ENCODE peak calls at places on chromosomes 11 and 22, in nine cellular contexts. D is transverse colon, Z is colonic mucosa, Q is H1, F is heart right ventricle, V is DND-41, J is K562, C is adrenal gland, A is uterus. Y is an unnamed sample. For H3K4me1, the result is how much of the 10 kb centered on the place peaks cover.

GRCh38 chr11:72579816-72580647 is 94.2 kb downstream of the PDE2A start:
- DNase-seq in J (no peak), F (no peak), C (no peak), V (no peak), D (peak), Q (no peak), Z (no peak), A (peak), Y (no peak)

GRCh38 chr11:120244966-120245365 is 5.0 kb downstream of the POU2F3 start:
- DNase-seq in C (no peak), D (no peak), F (no peak), V (no peak), Q (no peak), J (no peak), A (no peak), Z (no peak), Y (no peak)

GRCh38 chr11:32658639-32659406 is 75.2 kb downstream of the EIF3M start:
- DNase-seq in Q (no peak), J (no peak), F (no peak), C (no peak), A (no peak), D (no peak), Z (no peak), V (no peak), Y (no peak)

GRCh38 chr11:129951201-129951882 is 51.3 kb downstream of the PRDM10 start:
- DNase-seq in F (no peak), A (no peak), C (no peak), D (no peak), Z (no peak), J (no peak), V (no peak), Q (no peak), Y (no peak)

GRCh38 chr11:4044971-4045646 is 49.5 kb upstream of the RRM1 start:
- DNase-seq in C (no peak), D (no peak), Z (no peak), F (no peak), Q (no peak), A (no peak), V (no peak), J (no peak), Y (peak)

GRCh38 chr11:78231962-78232459 is 43.3 kb downstream of the USP35 start:
- DNase-seq in Z (no peak), F (no peak), V (no peak), Q (no peak), J (no peak), A (peak), C (peak), D (no peak), Y (no peak)

GRCh38 chr11:12150831-12151382 is 40.5 kb downstream of the MICAL2 start:
- DNase-seq in F (no peak), C (no peak), D (peak), V (no peak), Z (no peak), Q (no peak), J (no peak), A (no peak), Y (no peak)

GRCh38 chr11:65505434-65506315 is 6.8 kb downstream of the MALAT1 start:
- DNase-seq in V (no peak), D (no peak), J (peak), F (no peak), Q (no peak), C (peak), A (no peak), Z (peak), Y (peak)

GRCh38 chr11:11472096-11472495 is 119.0 kb upstream of the CSNK2A3 start:
- DNase-seq in A (no peak), F (no peak), Q (no peak), V (no peak), C (no peak), J (no peak), D (no peak), Z (no peak), Y (no peak)

GRCh38 chr22:45413368-45414211 is at the start of the genes RIBC2 and SMC1B:
- DNase-seq in Z (peak), V (no peak), D (peak), C (peak), A (peak), J (no peak), F (peak), Q (peak), Y (peak)

GRCh38 chr22:31584804-31585160 is 77.2 kb downstream of the PISD start:
- DNase-seq in V (no peak), Q (no peak), J (no peak), D (no peak), A (no peak), Z (no peak), F (no peak), C (no peak), Y (no peak)

GRCh38 chr11:60003729-60004128 is 13.3 kb upstream of the OOSP4B start:
- DNase-seq in Z (no peak), J (no peak), Q (no peak), D (no peak), V (no peak), C (no peak), A (no peak), F (no peak), Y (no peak)

GRCh38 chr11:74417860-74418508 is 19.8 kb upstream of the PGM2L1 start:
- DNase-seq in A (no peak), Z (no peak), Q (no peak), F (no peak), C (no peak), J (no peak), V (peak), D (no peak), Y (no peak)

GRCh38 chr11:24819863-24820434 is 323.1 kb downstream of the LUZP2 start:
- DNase-seq in A (no peak), V (no peak), C (no peak), D (no peak), Z (no peak), J (no peak), F (no peak), Q (no peak), Y (no peak)

GRCh38 chr11:119727523-119728081 is 1.4 kb downstream of the NECTIN1 start:
- DNase-seq in Z (peak), C (no peak), Q (no peak), F (peak), D (peak), A (no peak), J (peak), V (peak), Y (peak)

GRCh38 chr22:41619979-41620645 is 731 bp downstream of the DESI1 start:
- DNase-seq in Q (no peak), D (peak), J (no peak), Z (peak), V (peak), A (peak), F (peak), C (peak), Y (peak)

GRCh38 chr22:27311666-27312566 is 489.6 kb downstream of the MN1 start:
- DNase-seq in Q (no peak), A (no peak), J (no peak), D (peak), V (no peak), Z (peak), C (no peak), F (no peak), Y (no peak)

GRCh38 chr11:46490576-46491100 is 99.1 kb upstream of the CHRM4 start:
- DNase-seq in C (no peak), Z (no peak), A (no peak), Q (no peak), D (no peak), J (no peak), V (no peak), F (no peak), Y (no peak)

GRCh38 chr11:134252539-134253188 is 488 bp downstream of the THYN1 start:
- DNase-seq in A (peak), Q (no peak), F (no peak), D (no peak), J (no peak), V (no peak), Z (peak), C (peak), Y (no peak)

GRCh38 chr11:36354221-36355003 is 58.3 kb downstream of the PRR5L start:
- DNase-seq in F (no peak), J (no peak), Q (no peak), C (no peak), V (no peak), A (no peak), Z (peak), D (no peak), Y (no peak)

GRCh38 chr11:130766650-130767297 is 149.5 kb downstream of the SNX19 start:
- DNase-seq in C (no peak), V (no peak), Q (no peak), D (no peak), F (no peak), A (no peak), J (no peak), Z (no peak), Y (no peak)

GRCh38 chr11:43924112-43924855 is 18.2 kb upstream of the C11orf96 start:
- DNase-seq in D (no peak), C (peak), Q (no peak), Z (no peak), J (no peak), A (peak), F (no peak), V (no peak), Y (no peak)

GRCh38 chr11:133900176-133901105 is 55.1 kb upstream of the SPATA19 start:
- DNase-seq in F (no peak), A (no peak), V (no peak), D (no peak), Z (no peak), C (peak), Q (no peak), J (no peak), Y (no peak)

GRCh38 chr22:46984751-46985506 is 222.5 kb downstream of the TBC1D22A start:
- DNase-seq in D (no peak), V (no peak), J (no peak), Q (no peak), F (no peak), C (no peak), Z (no peak), A (no peak), Y (no peak)

GRCh38 chr11:121446752-121447156 is 5.4 kb upstream of the SORL1 start:
- DNase-seq in F (no peak), J (no peak), C (no peak), Z (no peak), D (no peak), A (no peak), V (no peak), Q (no peak), Y (no peak)

GRCh38 chr11:22625448-22626287 is at the start of gene FANCF:
- DNase-seq in Z (peak), F (peak), V (peak), D (peak), J (peak), Q (peak), A (peak), C (peak), Y (peak)

GRCh38 chr11:36278531-36279245 is 10.5 kb downstream of the COMMD9 start:
- DNase-seq in Z (peak), J (no peak), F (no peak), V (no peak), C (peak), A (no peak), Q (no peak), D (no peak), Y (no peak)

GRCh38 chr22:28808716-28809355 is 8.5 kb upstream of the XBP1 start:
- DNase-seq in Z (no peak), V (peak), J (no peak), D (no peak), A (no peak), C (no peak), Q (no peak), F (no peak), Y (no peak)

GRCh38 chr22:23557036-23557435 is 23.1 kb downstream of the IGLL1 start:
- DNase-seq in C (no peak), J (no peak), Z (no peak), D (no peak), Q (no peak), V (no peak), F (no peak), A (no peak), Y (no peak)

GRCh38 chr11:35146711-35147110 is 7.7 kb downstream of the CD44 start:
- DNase-seq in Q (no peak), V (no peak), D (no peak), C (no peak), F (no peak), Z (no peak), J (no peak), A (no peak), Y (no peak)

GRCh38 chr11:65780770-65781151 is at the start of gene AP5B1:
- DNase-seq in C (no peak), Q (no peak), D (peak), F (peak), V (peak), Z (peak), J (peak), A (no peak), Y (peak)

GRCh38 chr11:9516113-9516512 is 55.3 kb downstream of the ZNF143 start:
- DNase-seq in Z (peak), J (no peak), A (no peak), V (no peak), Q (no peak), C (no peak), F (no peak), D (no peak), Y (no peak)

GRCh38 chr11:121318848-121319834 is 26.6 kb downstream of the SC5D start:
- DNase-seq in A (no peak), V (peak), F (no peak), Q (no peak), C (no peak), Z (no peak), D (no peak), J (no peak), Y (peak)

GRCh38 chr22:31329029-31329428 is 17.1 kb downstream of the PATZ1 start:
- DNase-seq in Q (no peak), A (no peak), Z (no peak), V (no peak), C (no peak), D (no peak), J (no peak), F (no peak), Y (no peak)

GRCh38 chr11:130549393-130549999 is 101.1 kb downstream of the ADAMTS15 start:
- DNase-seq in F (no peak), A (no peak), V (no peak), J (no peak), C (no peak), D (no peak), Z (no peak), Q (no peak), Y (no peak)

GRCh38 chr11:71255323-71255722 is 2.9 kb upstream of the SHANK2 start:
- DNase-seq in J (no peak), F (no peak), D (no peak), A (no peak), Z (peak), V (no peak), Q (no peak), C (no peak), Y (no peak)

GRCh38 chr22:19879996-19880785 is 25.5 kb upstream of the GNB1L start:
- DNase-seq in V (no peak), D (no peak), J (no peak), C (no peak), F (no peak), Z (no peak), A (peak), Q (no peak), Y (no peak)

GRCh38 chr11:88378422-88379066 is 41.0 kb upstream of the CTSC start:
- DNase-seq in F (no peak), J (no peak), Q (no peak), A (no peak), V (no peak), D (no peak), Z (no peak), C (no peak), Y (no peak)

GRCh38 chr22:35649026-35649553 is 844 bp downstream of the APOL6 start:
- DNase-seq in C (peak), J (no peak), Q (no peak), D (no peak), A (no peak), V (peak), F (no peak), Z (no peak), Y (no peak)

GRCh38 chr11:102138677-102139076 is 28.4 kb downstream of the YAP1 start:
- DNase-seq in Z (no peak), F (no peak), D (no peak), A (no peak), Q (no peak), C (no peak), J (no peak), V (no peak), Y (no peak)

GRCh38 chr11:102139081-102139498 is 28.8 kb downstream of the YAP1 start:
- DNase-seq in D (no peak), Q (no peak), A (peak), F (no peak), J (no peak), Z (no peak), C (no peak), V (no peak), Y (no peak)

GRCh38 chr11:102144357-102145342 is 34.4 kb downstream of the YAP1 start:
- DNase-seq in F (no peak), Z (peak), C (peak), D (peak), Q (no peak), V (no peak), J (no peak), A (peak), Y (no peak)

GRCh38 chr11:102143867-102144266 is 33.6 kb downstream of the YAP1 start:
- DNase-seq in C (no peak), F (no peak), V (no peak), Z (no peak), D (no peak), J (no peak), A (no peak), Q (no peak), Y (no peak)

DNA sequence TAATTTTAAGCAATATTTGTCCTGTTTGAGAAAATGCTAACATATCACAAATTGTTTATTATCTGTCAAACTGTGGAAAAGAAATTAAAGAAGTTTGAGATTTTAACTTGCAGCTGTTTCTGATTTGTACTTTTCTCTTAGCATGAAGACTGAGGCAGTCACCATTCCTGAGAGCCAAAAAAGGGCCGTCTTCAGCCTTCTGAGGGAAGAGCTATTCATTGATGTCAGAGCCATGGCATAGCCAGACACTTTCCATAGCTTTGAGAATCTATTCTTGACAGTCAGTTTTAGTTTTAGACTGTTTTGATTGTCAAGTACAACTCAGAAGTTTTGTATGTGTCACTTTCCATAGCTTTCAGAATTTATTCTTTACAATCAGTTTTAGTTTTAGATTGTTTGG is 32.1 kb downstream of the YAP1 start:
- DNase-seq in J (no peak), Q (no peak), C (no peak), Z (no peak), V (no peak), A (no peak), F (no peak), D (no peak), Y (no peak)
- H3K4me1 ChIP-seq in J (under half), Q (under half), C (under half), Z (under half), V (under half), A (under half), F (half or more), D (under half), Y (under half)

GRCh38 chr11:57641426-57641825 is 8.3 kb downstream of the YPEL4 start:
- DNase-seq in Z (no peak), V (peak), Q (no peak), J (peak), C (no peak), F (no peak), A (no peak), D (no peak), Y (no peak)
- H3K4me1 ChIP-seq in Z (under half), V (under half), Q (under half), J (under half), C (under half), F (under half), A (under half), D (under half), Y (under half)

DNA sequence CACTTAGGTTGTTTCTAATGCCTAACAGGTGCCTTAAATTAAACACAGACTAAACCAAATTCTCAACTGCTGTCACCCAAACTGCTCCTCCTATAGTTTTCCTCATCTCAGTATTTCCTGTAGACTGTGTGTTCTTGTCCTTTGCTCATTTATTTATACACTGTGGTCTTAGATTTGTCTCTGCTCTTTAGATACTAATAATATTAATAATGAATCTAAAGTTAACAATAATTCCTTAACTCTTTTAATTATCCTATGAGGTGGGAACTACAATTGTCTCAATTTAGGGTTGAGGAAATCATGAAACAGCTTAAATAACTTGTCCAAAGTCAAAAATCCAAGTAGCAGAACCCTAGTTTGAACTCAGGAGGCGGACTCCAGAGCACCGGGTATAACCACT is 43.9 kb upstream of the YPEL1 start:
- DNase-seq in V (no peak), C (no peak), J (no peak), D (no peak), F (no peak), A (no peak), Z (no peak), Q (no peak), Y (no peak)
- H3K4me1 ChIP-seq in V (under half), C (under half), J (under half), D (under half), F (under half), A (under half), Z (under half), Q (under half), Y (under half)

GRCh38 chr11:75557649-75558494 is 4.2 kb upstream of the SERPINH1 start:
- DNase-seq in C (peak), Z (no peak), V (no peak), F (peak), Q (no peak), D (peak), J (no peak), A (peak), Y (peak)

GRCh38 chr11:75561426-75562047 is 516 bp upstream of the SERPINH1 start:
- DNase-seq in A (no peak), Z (no peak), F (no peak), C (no peak), Q (no peak), V (no peak), D (no peak), J (no peak), Y (no peak)

GRCh38 chr11:75560644-75561043 is 1.4 kb upstream of the SERPINH1 start:
- DNase-seq in J (no peak), C (no peak), A (no peak), D (no peak), V (no peak), F (no peak), Z (no peak), Q (no peak), Y (no peak)

GRCh38 chr11:75562048-75562835 is at the start of gene SERPINH1:
- DNase-seq in Z (peak), D (peak), J (peak), Q (no peak), V (peak), A (peak), C (peak), F (peak), Y (peak)

GRCh38 chr11:75558939-75559843 is 2.9 kb upstream of the SERPINH1 start:
- DNase-seq in Q (no peak), A (peak), V (no peak), D (no peak), Z (peak), C (peak), J (peak), F (peak), Y (no peak)
- H3K4me1 ChIP-seq in Q (under half), A (under half), V (under half), D (half or more), Z (under half), C (under half), J (half or more), F (under half), Y (under half)

GRCh38 chr11:128687321-128687720 is 6.6 kb upstream of the FLI1 start:
- DNase-seq in C (no peak), A (no peak), Q (no peak), Z (peak), J (peak), D (peak), F (peak), V (no peak), Y (no peak)
- H3K4me1 ChIP-seq in C (under half), A (under half), Q (under half), Z (under half), J (under half), D (under half), F (under half), V (under half), Y (under half)

GRCh38 chr11:84243629-84244263 is 957.6 kb upstream of the CCDC90B start:
- DNase-seq in A (no peak), D (no peak), C (no peak), Z (no peak), Q (no peak), F (no peak), V (no peak), J (no peak), Y (no peak)
- H3K4me1 ChIP-seq in A (under half), D (under half), C (under half), Z (under half), Q (under half), F (under half), V (under half), J (under half), Y (under half)

DNA sequence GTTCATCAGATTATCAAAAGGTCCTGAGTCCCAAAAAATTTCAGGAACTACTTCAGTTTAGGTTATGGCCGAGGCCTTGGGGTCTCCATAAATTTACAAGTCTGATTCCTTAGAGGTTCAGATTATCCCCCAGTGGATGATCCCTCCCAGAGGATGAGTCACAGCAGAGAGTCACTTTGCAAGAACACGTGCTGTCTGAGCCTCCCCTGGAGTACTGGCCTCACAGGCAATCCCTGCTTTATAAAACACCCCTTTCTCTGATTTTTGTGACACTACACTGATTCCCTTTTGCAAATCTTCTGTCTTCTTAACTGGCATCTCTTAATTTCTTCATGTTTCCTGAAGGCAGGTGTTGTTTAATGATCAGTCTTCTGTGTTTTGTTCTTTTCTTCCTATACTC is 45.3 kb downstream of the CCDC34 start:
- DNase-seq in C (no peak), D (no peak), J (peak), F (no peak), Z (no peak), Q (no peak), A (no peak), V (no peak), Y (no peak)
- H3K4me1 ChIP-seq in C (under half), D (under half), J (under half), F (under half), Z (under half), Q (under half), A (under half), V (under half), Y (under half)

Y was measured in prostate gland.